ENCODE peak calls at places on chromosomes 2 and 18, in six cellular contexts. A is breast epithelium, M is left lung, G is lower leg skin, J is heart right ventricle, Q is progenitor cell of endocrine pancreas. B is an unnamed sample.
A peak's percentile ranks its signal among the peaks of the same experiment; 100 is the strongest.

GRCh38 chr2:219452361-219453317 is 18.0 kb downstream of the SPEG start:
- DNase-seq in A (peak; percentile 91), Q (no peak), J (peak; percentile 52), M (no peak), G (no peak), B (no peak)

GRCh38 chr2:167052825-167053224 is 164.5 kb downstream of the XIRP2 start:
- DNase-seq in M (no peak), G (no peak), Q (no peak), A (no peak), J (no peak), B (no peak)

GRCh38 chr2:219254590-219255219 is 987 bp upstream of the TUBA4A start:
- DNase-seq in Q (no peak), A (no peak), J (no peak), M (no peak), G (no peak), B (no peak)

GRCh38 chr2:106012591-106013347 is 181.3 kb downstream of the UXS1 start:
- DNase-seq in J (no peak), Q (no peak), A (no peak), M (no peak), G (no peak), B (no peak)

GRCh38 chr2:241248897-241249296 is 60.4 kb downstream of the ANO7 start:
- DNase-seq in J (no peak), G (no peak), Q (no peak), A (no peak), M (no peak), B (no peak)

GRCh38 chr2:72770879-72771461 is 54.9 kb downstream of the EXOC6B start:
- DNase-seq in Q (peak; percentile 33), J (no peak), A (no peak), M (no peak), G (no peak), B (peak; percentile 83)

GRCh38 chr2:24830786-24831185 is 37.6 kb downstream of the CENPO start:
- DNase-seq in Q (no peak), M (no peak), A (no peak), G (peak; percentile 74), J (no peak), B (no peak)

GRCh38 chr2:69118609-69119008 is 105.6 kb downstream of the ANTXR1 start:
- DNase-seq in M (no peak), A (no peak), J (no peak), Q (no peak), G (no peak), B (no peak)

GRCh38 chr2:174198846-174199564 is 49.3 kb downstream of the OLA1 start:
- DNase-seq in G (no peak), Q (no peak), A (no peak), M (no peak), J (no peak), B (no peak)

GRCh38 chr2:202133556-202134245 is 60.6 kb downstream of the KIAA2012 start:
- DNase-seq in Q (no peak), A (no peak), G (no peak), J (no peak), M (no peak), B (no peak)

GRCh38 chr2:59882822-59883221 is 670.6 kb downstream of the BCL11A start:
- DNase-seq in Q (no peak), A (peak; percentile 77), G (no peak), M (no peak), J (no peak), B (no peak)

GRCh38 chr2:45699032-45699658 is 47.7 kb downstream of the PRKCE start:
- DNase-seq in J (no peak), Q (no peak), G (no peak), M (no peak), A (no peak), B (no peak)

GRCh38 chr2:34836361-34836760 is 1237.3 kb upstream of the FAM98A start:
- DNase-seq in M (no peak), Q (no peak), A (no peak), G (no peak), J (no peak), B (no peak)

GRCh38 chr2:224449212-224450147 is 47.6 kb upstream of the FAM124B start:
- DNase-seq in J (no peak), A (no peak), Q (no peak), G (no peak), M (no peak), B (peak; percentile 35)

GRCh38 chr2:112733877-112734276 is 13.1 kb downstream of the NT5DC4 start:
- DNase-seq in M (no peak), G (no peak), J (no peak), A (no peak), Q (no peak), B (no peak)

GRCh38 chr2:173664520-173664919 is 300.7 kb downstream of the SP3 start:
- DNase-seq in Q (no peak), M (no peak), G (no peak), A (no peak), J (no peak), B (no peak)

GRCh38 chr2:190718652-190719526 is 70.0 kb downstream of the NAB1 start:
- DNase-seq in Q (no peak), G (no peak), A (peak; percentile 55), M (no peak), J (no peak), B (peak; percentile 85)

GRCh38 chr18:29925566-29925965 is 1117.0 kb downstream of the DSC3 start:
- DNase-seq in Q (no peak), J (no peak), A (no peak), G (no peak), M (no peak), B (no peak)

GRCh38 chr18:45237639-45238038 is 377.6 kb upstream of the SLC14A2 start:
- DNase-seq in Q (no peak), G (no peak), J (no peak), A (no peak), M (no peak), B (no peak)

GRCh38 chr18:7923105-7923504 is 356.0 kb downstream of the PTPRM start:
- DNase-seq in A (no peak), G (no peak), Q (no peak), J (no peak), M (no peak), B (peak; percentile 13)

GRCh38 chr2:138476940-138477339 is 24.6 kb upstream of the SPOPL start:
- DNase-seq in A (no peak), Q (no peak), G (no peak), J (no peak), M (no peak), B (no peak)
- TF ChIP-seq CTCF in A (no peak), Q (peak; percentile 21), G (no peak), J (no peak), M (no peak), B (peak; percentile 46)

DNA sequence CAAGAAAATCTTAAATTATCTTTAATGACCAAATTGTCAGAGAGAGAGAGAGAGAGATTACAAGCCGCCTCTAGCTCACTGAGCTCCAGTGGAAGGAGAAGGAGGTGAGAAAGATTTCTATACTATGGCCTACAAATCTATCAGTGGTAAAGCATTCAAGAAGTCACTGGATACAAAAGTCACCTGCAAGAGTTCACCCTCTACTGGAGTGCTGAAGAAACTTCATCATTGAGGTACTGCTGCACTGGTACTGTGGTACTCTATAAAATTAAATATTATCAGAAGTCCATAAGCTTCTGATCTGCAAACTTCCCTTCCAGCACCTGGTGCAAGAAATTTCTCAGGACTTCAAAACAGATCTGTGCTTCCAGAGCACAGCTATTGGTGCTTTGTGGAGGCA is 48.3 kb upstream of the AGPS start:
- DNase-seq in M (no peak), J (no peak), A (no peak), Q (no peak), G (no peak), B (no peak)
- TF ChIP-seq CTCF in M (no peak), J (no peak), A (no peak), Q (no peak), G (no peak), B (no peak)

GRCh38 chr2:238596571-238597551 is 170.1 kb downstream of the ASB1 start:
- DNase-seq in Q (no peak), M (no peak), G (peak; percentile 91), A (peak; percentile 87), J (peak; percentile 54), B (no peak)
- TF ChIP-seq CTCF in Q (no peak), M (no peak), G (no peak), A (no peak), J (no peak), B (no peak)

DNA sequence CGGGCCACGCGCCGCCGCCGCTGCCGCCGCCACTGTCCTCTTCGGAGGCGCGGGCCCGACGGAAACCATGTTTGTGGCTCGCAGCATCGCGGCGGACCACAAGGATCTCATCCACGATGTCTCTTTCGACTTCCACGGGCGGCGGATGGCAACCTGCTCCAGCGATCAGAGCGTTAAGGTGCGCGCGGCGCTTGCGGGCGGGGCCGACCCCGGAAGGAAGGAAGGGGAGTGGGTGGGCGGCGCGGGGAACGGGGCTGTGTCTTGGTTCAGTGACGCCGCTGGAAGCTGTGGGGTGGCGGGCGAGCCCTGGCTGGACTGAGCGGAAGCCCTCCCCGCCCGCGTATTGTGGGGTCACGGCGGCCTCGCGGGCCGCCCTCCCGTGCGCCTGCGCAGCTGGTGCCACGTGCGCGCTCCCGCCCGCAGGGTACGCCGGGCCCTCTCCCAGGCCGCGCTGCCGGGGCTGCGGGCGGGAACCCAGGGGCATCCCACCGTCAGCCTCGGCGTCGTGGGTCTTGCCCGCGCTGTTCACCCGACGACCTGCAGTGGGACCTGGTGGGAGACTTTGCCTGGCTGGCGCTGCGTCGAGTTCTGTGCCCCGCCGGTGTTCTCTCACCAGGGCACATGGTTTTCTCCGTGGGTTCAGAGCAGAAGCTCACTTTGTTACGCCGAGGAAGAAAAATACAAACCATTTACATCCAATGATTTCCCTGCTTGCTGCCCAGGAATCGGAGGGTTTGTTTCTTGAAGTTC is 419 bp downstream of the SEH1L start:
- DNase-seq in G (peak; percentile 99), J (peak; percentile 95), Q (peak; percentile 77), M (peak; percentile 98), A (peak; percentile 90), B (peak; percentile 97)
- TF ChIP-seq CTCF in G (no peak), J (no peak), Q (no peak), M (no peak), A (no peak), B (no peak)

GRCh38 chr2:903223-903900 is 47.3 kb upstream of the SNTG2 start:
- DNase-seq in J (no peak), Q (no peak), G (no peak), M (no peak), A (no peak), B (no peak)
- TF ChIP-seq CTCF in J (no peak), Q (no peak), G (no peak), M (no peak), A (no peak), B (no peak)

GRCh38 chr2:109171444-109172334 is 42.7 kb downstream of the SH3RF3 start:
- DNase-seq in A (no peak), M (no peak), G (peak; percentile 93), J (peak; percentile 45), Q (no peak), B (no peak)
- TF ChIP-seq CTCF in A (no peak), M (peak; percentile 29), G (no peak), J (no peak), Q (no peak), B (no peak)

DNA sequence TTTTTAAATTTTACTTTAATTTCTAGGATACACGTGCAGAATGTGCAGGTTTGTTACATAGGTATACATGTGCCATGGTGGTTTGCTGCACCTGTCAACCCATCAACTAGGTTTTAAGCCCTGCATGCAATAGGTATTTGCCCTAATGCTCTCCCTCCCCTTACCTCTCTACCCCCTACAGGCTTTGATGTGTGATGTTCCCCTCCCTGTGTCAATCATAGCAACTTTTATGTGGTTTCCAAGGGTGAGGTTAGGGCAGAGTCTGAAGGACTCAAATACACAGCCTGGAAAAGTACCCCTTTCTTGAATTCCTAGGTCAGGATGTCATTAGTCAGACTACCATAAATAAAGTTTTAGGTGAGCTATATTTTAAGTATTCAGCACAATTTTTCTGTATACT is 31.1 kb upstream of the MYT1L start:
- DNase-seq in A (no peak), G (no peak), Q (no peak), J (no peak), M (no peak), B (no peak)
- TF ChIP-seq CTCF in A (no peak), G (no peak), Q (no peak), J (no peak), M (no peak), B (no peak)